ENCODE peak calls at places on chromosomes 16 and 17, in ten cellular contexts. G is OCI-LY7, Q is MM.1S, V is fibroblast of lung, T is HCT116, P is PC-9, L is SK-N-SH, H is Karpas-422, K is neural progenitor cell, E is GM12878. N is an unnamed sample. For H3K79me2 and H3K9me3, the result is how much of the 10 kb centered on the place peaks cover.

GRCh38 chr17:40122944-40123810 is 1.4 kb downstream of the MSL1 start:
- DNase-seq in T (no peak), G (peak), P (no peak), L (peak), K (peak), E (no peak), Q (peak), V (peak), H (peak), N (peak)

GRCh38 chr17:57097832-57098421 is 12.9 kb downstream of the AKAP1 start:
- DNase-seq in Q (no peak), E (no peak), K (no peak), T (no peak), V (peak), P (no peak), H (no peak), L (peak), G (no peak), N (peak)

GRCh38 chr17:77281904-77282367 is 141.2 kb downstream of the SEC14L1 start:
- DNase-seq in E (no peak), P (peak), T (no peak), V (no peak), Q (peak), K (peak), L (no peak), G (peak), H (no peak), N (no peak)

GRCh38 chr16:25707982-25708583 is 16.3 kb downstream of the HS3ST4 start:
- DNase-seq in H (peak), P (no peak), T (peak), V (no peak), Q (peak), L (peak), E (no peak), G (peak), K (peak), N (peak)

GRCh38 chr16:54846761-54847160 is 83.9 kb upstream of the IRX5 start:
- DNase-seq in E (no peak), K (no peak), V (peak), G (no peak), H (no peak), L (no peak), P (peak), Q (peak), T (no peak), N (no peak)

GRCh38 chr16:81661082-81661481 is 118.0 kb upstream of the PLCG2 start:
- DNase-seq in T (no peak), K (no peak), Q (no peak), L (no peak), P (no peak), G (no peak), H (no peak), V (no peak), E (no peak), N (no peak)

GRCh38 chr16:57637424-57637823 is 9.0 kb downstream of the ADGRG1 start:
- DNase-seq in H (no peak), T (no peak), L (no peak), K (peak), P (no peak), Q (no peak), G (no peak), E (no peak), V (no peak), N (no peak)

GRCh38 chr16:72986011-72986410 is 61.9 kb downstream of the ZFHX3 start:
- DNase-seq in T (no peak), Q (no peak), H (no peak), E (no peak), V (no peak), P (no peak), G (no peak), K (no peak), L (no peak), N (peak)

GRCh38 chr16:11836653-11837244 is 14.6 kb downstream of the RSL1D1 start:
- DNase-seq in V (peak), L (no peak), G (no peak), E (no peak), K (no peak), Q (no peak), P (no peak), H (no peak), T (no peak), N (peak)

GRCh38 chr16:56600398-56600999 is 7.9 kb upstream of the MT2A start:
- DNase-seq in P (peak), V (peak), E (no peak), H (peak), L (peak), T (peak), G (peak), K (peak), Q (peak), N (peak)

GRCh38 chr16:85286066-85286712 is 173.9 kb upstream of the CIBAR2 start:
- DNase-seq in L (peak), K (no peak), E (no peak), Q (no peak), T (no peak), P (no peak), G (no peak), H (no peak), V (peak), N (peak)

GRCh38 chr17:40350410-40351184 is 13.9 kb downstream of the GJD3 start:
- DNase-seq in T (no peak), G (no peak), E (no peak), H (no peak), L (peak), V (peak), Q (no peak), P (no peak), K (peak), N (no peak)

GRCh38 chr17:72118588-72119279 is 2.1 kb upstream of the SOX9 start:
- DNase-seq in Q (peak), V (peak), H (peak), G (peak), P (peak), L (peak), K (peak), T (peak), E (peak), N (peak)

GRCh38 chr17:60720763-60721531 is 43.3 kb downstream of the BCAS3 start:
- DNase-seq in Q (peak), T (peak), V (peak), E (peak), G (peak), P (peak), H (peak), L (peak), K (peak), N (peak)

GRCh38 chr17:64984181-64984580 is 64.9 kb upstream of the LRRC37A3 start:
- DNase-seq in T (no peak), V (no peak), H (no peak), G (no peak), Q (no peak), P (no peak), L (no peak), K (no peak), E (no peak), N (no peak)

GRCh38 chr17:81058263-81058871 is 23.4 kb downstream of the BAIAP2 start:
- DNase-seq in Q (no peak), V (no peak), G (no peak), T (no peak), H (no peak), K (no peak), L (no peak), E (no peak), P (no peak), N (no peak)

GRCh38 chr17:17613708-17614114 is 22.2 kb upstream of the PEMT start:
- DNase-seq in T (peak), V (peak), Q (peak), L (peak), E (no peak), P (peak), H (peak), G (peak), K (peak), N (peak)

GRCh38 chr17:37884516-37884915 is 39.7 kb upstream of the TBC1D3K start:
- DNase-seq in E (peak), L (no peak), K (no peak), Q (peak), H (no peak), G (no peak), V (no peak), P (no peak), T (no peak), N (no peak)

GRCh38 chr16:12002447-12003006 is 26.0 kb downstream of the SNX29 start:
- DNase-seq in P (no peak), E (no peak), L (no peak), V (peak), K (no peak), G (no peak), T (no peak), H (no peak), Q (no peak), N (peak)

GRCh38 chr16:58085171-58085570 is 44.0 kb downstream of the CFAP20 start:
- DNase-seq in V (no peak), L (no peak), E (no peak), P (no peak), H (no peak), G (no peak), T (no peak), K (no peak), Q (no peak), N (no peak)

GRCh38 chr16:30927789-30928378 is 4.5 kb downstream of the FBXL19 start:
- DNase-seq in G (peak), T (peak), P (peak), V (peak), Q (peak), H (peak), E (peak), L (peak), K (peak), N (peak)

GRCh38 chr17:6666077-6666521 is 14.5 kb downstream of the C17orf100 start:
- DNase-seq in H (peak), V (peak), P (peak), T (peak), Q (peak), E (no peak), K (peak), L (peak), G (peak), N (peak)

GRCh38 chr16:56911771-56912541 is 20.0 kb upstream of the HERPUD1 start:
- DNase-seq in K (peak), T (no peak), V (peak), Q (peak), P (no peak), G (peak), E (peak), L (no peak), H (no peak), N (peak)

GRCh38 chr16:3027983-3028715 is 4.3 kb downstream of the THOC6 start:
- DNase-seq in P (peak), H (peak), T (peak), K (peak), Q (peak), G (peak), V (peak), L (peak), E (peak), N (peak)

GRCh38 chr16:31006589-31006988 is 3.8 kb downstream of the STX1B start:
- DNase-seq in L (no peak), Q (no peak), K (no peak), E (no peak), V (no peak), P (no peak), H (no peak), G (no peak), T (no peak), N (no peak)

GRCh38 chr16:73019456-73020362 is 28.2 kb downstream of the ZFHX3 start:
- DNase-seq in L (no peak), T (peak), P (peak), E (no peak), V (peak), H (no peak), G (no peak), Q (no peak), K (no peak), N (peak)

GRCh38 chr17:63335818-63336217 is 110.3 kb downstream of the CYB561 start:
- DNase-seq in K (no peak), H (no peak), T (no peak), Q (no peak), E (no peak), P (no peak), L (no peak), V (no peak), G (no peak), N (no peak)

GRCh38 chr17:4881761-4882555 is 17.4 kb upstream of the C17orf107 start:
- DNase-seq in P (peak), Q (peak), E (no peak), T (no peak), H (peak), K (peak), G (peak), V (peak), L (peak), N (peak)

GRCh38 chr17:77304051-77304745 is 163.4 kb downstream of the SEC14L1 start:
- DNase-seq in T (no peak), L (peak), K (no peak), G (no peak), P (no peak), Q (no peak), E (no peak), H (no peak), V (peak), N (peak)

GRCh38 chr17:55409030-55409800 is 12.4 kb downstream of the MMD start:
- DNase-seq in H (no peak), K (no peak), G (no peak), L (no peak), T (no peak), Q (no peak), E (no peak), V (no peak), P (no peak), N (no peak)

GRCh38 chr17:35214631-35215273 is 20.6 kb upstream of the SLC35G3 start:
- DNase-seq in H (no peak), K (no peak), P (no peak), E (peak), L (no peak), V (no peak), T (no peak), Q (no peak), G (no peak), N (no peak)

GRCh38 chr17:50863221-50863843 is 2.8 kb downstream of the TOB1 start:
- DNase-seq in P (no peak), E (no peak), K (peak), H (no peak), V (no peak), T (peak), G (peak), Q (peak), L (peak), N (peak)

GRCh38 chr16:56298948-56299602 is 107.8 kb downstream of the GNAO1 start:
- DNase-seq in Q (no peak), L (peak), G (no peak), P (no peak), E (no peak), V (no peak), H (no peak), K (peak), T (no peak), N (no peak)

GRCh38 chr16:47956881-47957280 is 198.9 kb downstream of the ABCC12 start:
- DNase-seq in T (no peak), H (no peak), V (no peak), P (no peak), L (no peak), Q (no peak), G (no peak), E (no peak), K (no peak), N (no peak)

GRCh38 chr16:49505556-49505955 is 132.0 kb downstream of the C16orf78 start:
- DNase-seq in G (no peak), E (no peak), L (no peak), K (no peak), V (no peak), Q (no peak), P (no peak), H (no peak), T (no peak), N (no peak)

GRCh38 chr17:27747462-27748359 is 52.6 kb downstream of the NOS2 start:
- DNase-seq in K (peak), T (peak), L (no peak), V (no peak), G (no peak), H (no peak), E (no peak), Q (no peak), P (no peak), N (no peak)

GRCh38 chr17:81536299-81537290 is 8.4 kb downstream of the FSCN2 start:
- DNase-seq in P (no peak), V (peak), Q (no peak), H (no peak), E (no peak), G (no peak), K (peak), T (no peak), L (peak), N (peak)

GRCh38 chr17:72556944-72557826 is 436.4 kb downstream of the SOX9 start:
- DNase-seq in G (peak), P (peak), E (no peak), K (peak), T (peak), L (peak), V (peak), Q (peak), H (peak), N (peak)

GRCh38 chr17:41705271-41705991 is 6.7 kb upstream of the GAST start:
- DNase-seq in Q (no peak), H (no peak), P (no peak), V (peak), T (no peak), L (no peak), G (no peak), K (peak), E (no peak), N (no peak)
- H3K79me2 ChIP-seq in Q (under half), H (under half), P (under half), V (under half), T (under half), L (under half), G (under half), K (under half), E (under half), N (under half)

DNA sequence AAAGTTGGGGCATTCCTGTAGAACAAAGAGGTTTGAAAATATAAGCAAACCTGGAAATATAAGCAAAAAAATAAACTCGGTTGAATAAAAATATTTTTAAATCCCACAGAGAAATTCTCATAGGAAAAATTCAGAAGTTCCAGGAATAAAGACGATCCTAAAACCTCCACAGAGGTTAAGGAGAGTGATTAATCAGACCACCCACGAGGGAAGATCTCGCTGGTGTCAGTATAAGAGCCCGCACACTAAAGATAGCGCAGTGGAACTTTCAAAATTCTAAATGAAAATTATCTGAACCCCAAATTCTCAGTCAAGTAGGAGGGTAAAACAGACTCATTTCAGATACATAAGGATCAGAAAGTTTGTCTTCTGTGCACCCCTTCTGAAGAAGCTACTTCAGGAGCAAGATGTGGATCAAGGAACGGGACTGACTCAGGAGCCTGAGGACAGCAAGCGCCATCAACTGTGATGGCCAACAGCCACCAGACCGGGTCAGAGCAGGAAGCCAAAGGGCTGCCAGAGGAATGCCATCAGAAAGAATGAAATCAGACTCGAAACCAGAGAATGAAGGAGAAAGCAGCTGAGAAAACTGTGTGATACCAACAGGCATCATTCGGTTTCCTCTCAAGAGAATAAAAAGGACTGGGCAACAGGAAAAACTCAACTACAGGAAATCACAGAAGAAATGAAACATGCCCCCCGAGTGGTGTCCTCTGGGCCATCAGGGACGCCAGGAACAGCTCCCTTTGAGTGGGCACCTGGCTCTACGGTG is 66.9 kb downstream of the CYTH1 start:
- DNase-seq in E (no peak), K (no peak), Q (peak), L (no peak), T (no peak), H (no peak), P (no peak), G (peak), V (no peak), N (peak)
- H3K4me2 ChIP-seq in E (peak), K (no peak), Q (peak), L (peak), T (no peak), H (no peak), P (no peak), G (peak), V (no peak), N (peak)

DNA sequence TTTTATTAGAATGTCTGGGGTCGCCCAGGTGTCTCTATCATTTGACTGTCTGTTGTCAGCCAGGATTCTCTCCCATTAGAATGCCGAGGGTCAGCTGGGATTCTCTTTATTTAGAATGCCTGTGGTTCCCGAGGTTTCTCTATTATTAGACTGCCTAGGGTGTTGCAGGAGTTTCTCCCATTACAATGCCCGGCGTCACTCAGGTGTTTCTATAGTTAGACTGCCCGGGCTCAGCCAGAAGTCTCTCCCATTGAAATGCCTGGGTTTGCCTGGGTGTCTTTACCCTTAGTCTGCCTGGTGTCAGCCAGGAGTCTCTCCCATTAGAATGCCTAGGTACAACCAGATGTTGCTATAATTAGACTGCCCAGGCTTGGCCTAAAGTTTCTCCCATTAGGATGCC is 2252.0 kb downstream of the TP53TG3F start:
- DNase-seq in Q (no peak), P (no peak), L (no peak), K (no peak), E (no peak), H (no peak), T (no peak), V (no peak), G (no peak), N (no peak)
- H3K9me3 ChIP-seq in Q (under half), P (under half), L (under half), K (under half), E (under half), H (under half), T (under half), V (under half), G (under half), N (under half)

GRCh38 chr17:44502598-44503079 is 567 bp downstream of the GPATCH8 start:
- DNase-seq in L (no peak), Q (no peak), T (no peak), K (peak), H (peak), E (no peak), P (no peak), V (peak), G (peak), N (peak)
- H3K79me2 ChIP-seq in L (half or more), Q (half or more), T (half or more), K (half or more), H (half or more), E (half or more), P (half or more), V (half or more), G (half or more), N (half or more)

DNA sequence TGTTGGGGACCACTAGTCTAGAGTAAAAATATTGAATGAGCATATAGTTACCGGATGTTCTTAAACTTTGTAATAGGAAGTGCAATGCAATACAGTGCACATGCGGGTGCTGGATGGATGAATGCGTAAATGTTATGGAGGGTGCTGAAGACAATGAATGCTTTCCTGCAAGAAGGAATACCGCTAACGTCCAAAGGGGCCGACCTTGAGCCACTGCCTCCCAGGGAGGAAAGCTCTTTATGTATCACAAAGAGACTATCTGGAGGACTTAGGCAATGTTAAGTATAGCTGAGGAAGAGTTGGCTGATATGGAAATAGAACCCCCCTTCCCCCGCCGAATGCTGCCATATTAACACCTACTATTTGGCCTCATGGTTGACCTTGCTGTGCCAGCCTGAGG is 27.5 kb upstream of the SHCBP1 start:
- DNase-seq in T (no peak), V (no peak), Q (no peak), H (no peak), G (no peak), L (no peak), P (no peak), K (no peak), E (no peak), N (no peak)
- H3K4me2 ChIP-seq in T (no peak), V (no peak), Q (no peak), H (no peak), G (no peak), L (no peak), P (no peak), K (no peak), E (no peak), N (no peak)

DNA sequence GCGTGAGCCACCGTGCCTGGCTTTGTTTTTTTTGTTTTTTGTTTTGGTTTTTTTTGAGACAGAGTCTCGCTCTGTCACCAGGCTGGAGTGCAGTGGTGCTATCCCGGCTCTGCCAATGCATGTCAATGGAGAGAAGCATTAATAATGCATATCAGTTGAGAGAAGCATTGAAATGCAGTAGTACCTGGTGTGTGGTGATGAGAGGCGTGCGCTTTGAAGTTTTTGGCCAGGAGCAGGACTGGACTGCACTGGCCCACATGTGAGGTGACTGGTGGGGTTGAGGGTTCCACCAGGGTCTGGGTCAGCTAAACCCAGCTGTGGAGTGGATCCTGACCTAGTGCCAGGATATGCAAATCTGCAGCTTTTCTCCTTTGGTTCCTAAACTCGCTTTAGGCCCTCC is 5.4 kb downstream of the SP2 start:
- DNase-seq in V (no peak), Q (no peak), P (no peak), G (no peak), K (no peak), E (no peak), T (no peak), L (no peak), H (no peak), N (no peak)
- H3K9me3 ChIP-seq in V (under half), Q (under half), P (under half), G (under half), K (under half), E (under half), T (under half), L (under half), H (under half), N (under half)